ENCODE peak calls at places on chromosomes 13 and 19, in six cellular contexts. C, T, P, O, X and G are unnamed samples.

GRCh38 chr13:114225610-114226009 is 9.1 kb upstream of the CDC16 start:
- DNase-seq in C (no peak), T (no peak), P (no peak), O (peak), X (no peak), G (no peak)

GRCh38 chr19:5125797-5126497 is 157.0 kb downstream of the KDM4B start:
- DNase-seq in C (no peak), T (no peak), P (no peak), O (no peak), X (no peak), G (no peak)

GRCh38 chr13:107976628-107977027 is 238.7 kb downstream of the LIG4 start:
- DNase-seq in C (no peak), T (no peak), P (no peak), O (no peak), X (no peak), G (no peak)

GRCh38 chr13:91399189-91400093 is 1.0 kb downstream of the GPC5 start:
- DNase-seq in C (no peak), T (no peak), P (no peak), O (peak), X (no peak), G (no peak)

GRCh38 chr13:104671901-104672300 is 1605.7 kb upstream of the SLC10A2 start:
- DNase-seq in C (no peak), T (no peak), P (no peak), O (no peak), X (no peak), G (no peak)

GRCh38 chr13:110426745-110427144 is 119.7 kb downstream of the COL4A2 start:
- DNase-seq in C (no peak), T (no peak), P (no peak), O (no peak), X (no peak), G (no peak)

GRCh38 chr13:91313103-91313502 is 34.4 kb upstream of the MIR17HG start:
- DNase-seq in C (no peak), T (peak), P (peak), O (peak), X (no peak), G (peak)

GRCh38 chr13:106513025-106513424 is 22.4 kb downstream of the EFNB2 start:
- DNase-seq in C (no peak), T (peak), P (peak), O (no peak), X (no peak), G (peak)

GRCh38 chr19:27844261-27844660 is 1368.7 kb downstream of the UQCRFS1 start:
- DNase-seq in C (no peak), T (no peak), P (no peak), O (no peak), X (no peak), G (no peak)

GRCh38 chr19:17848598-17849292 is 963 bp upstream of the JAK3 start:
- DNase-seq in C (no peak), T (no peak), P (no peak), O (peak), X (no peak), G (peak)

GRCh38 chr19:30842926-30843325 is 470.7 kb downstream of the ZNF536 start:
- DNase-seq in C (no peak), T (no peak), P (no peak), O (no peak), X (no peak), G (no peak)

GRCh38 chr13:20709782-20710181 is 6.3 kb downstream of the IL17D start:
- DNase-seq in C (no peak), T (no peak), P (no peak), O (no peak), X (no peak), G (peak)

GRCh38 chr19:31532034-31532433 is 182.8 kb upstream of the TSHZ3 start:
- DNase-seq in C (no peak), T (no peak), P (no peak), O (no peak), X (no peak), G (no peak)

GRCh38 chr13:110521296-110521680 is 40.2 kb downstream of the RAB20 start:
- DNase-seq in C (no peak), T (no peak), P (no peak), O (no peak), X (no peak), G (no peak)

GRCh38 chr19:6767081-6767356 is 216 bp downstream of the SH2D3A start:
- DNase-seq in C (no peak), T (peak), P (no peak), O (no peak), X (no peak), G (peak)

GRCh38 chr13:98888222-98888889 is 89.5 kb downstream of the DOCK9 start:
- DNase-seq in C (no peak), T (no peak), P (no peak), O (no peak), X (no peak), G (no peak)

GRCh38 chr13:98890920-98891319 is 86.9 kb downstream of the DOCK9 start:
- DNase-seq in C (no peak), T (no peak), P (no peak), O (no peak), X (no peak), G (no peak)

GRCh38 chr13:98889419-98890079 is 88.3 kb downstream of the DOCK9 start:
- DNase-seq in C (no peak), T (peak), P (no peak), O (no peak), X (no peak), G (no peak)

GRCh38 chr13:98890186-98890585 is 87.7 kb downstream of the DOCK9 start:
- DNase-seq in C (no peak), T (peak), P (peak), O (no peak), X (peak), G (peak)

DNA sequence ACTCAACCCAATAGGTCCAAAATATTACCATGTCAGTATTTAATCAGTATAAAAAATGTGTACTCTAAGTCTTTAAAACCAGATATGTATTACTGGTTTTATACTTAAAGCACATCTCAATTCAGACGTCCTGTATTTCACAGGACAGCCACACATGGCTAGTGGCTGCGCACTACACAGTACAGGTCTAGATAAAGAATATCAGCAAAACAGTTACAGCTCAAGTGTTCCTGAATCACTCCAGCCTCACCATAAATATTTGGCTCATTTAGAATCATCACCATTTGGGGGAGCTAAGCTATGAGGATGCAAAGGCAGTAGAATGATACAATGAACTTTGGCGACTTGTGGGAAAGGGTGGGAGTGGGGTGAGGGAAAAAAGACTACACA is 89.0 kb downstream of the DOCK9 start:
- DNase-seq in C (no peak), T (no peak), P (no peak), O (no peak), X (no peak), G (no peak)
- TF ChIP-seq CTCF in C (no peak), T (no peak), P (no peak), O (no peak), X (no peak), G (no peak)

GRCh38 chr13:84844473-84844872 is 954.7 kb downstream of the SLITRK6 start:
- DNase-seq in C (no peak), T (peak), P (no peak), O (peak), X (no peak), G (peak)
- TF ChIP-seq CTCF in C (peak), T (peak), P (no peak), O (peak), X (peak), G (peak)

GRCh38 chr19:11982526-11982925 is 17.7 kb downstream of the ZNF763 start:
- DNase-seq in C (no peak), T (peak), P (peak), O (no peak), X (no peak), G (no peak)

GRCh38 chr19:11987405-11988231 is 22.8 kb downstream of the ZNF763 start:
- DNase-seq in C (peak), T (peak), P (peak), O (peak), X (peak), G (peak)

GRCh38 chr19:11989112-11989456 is 24.2 kb downstream of the ZNF763 start:
- DNase-seq in C (no peak), T (no peak), P (no peak), O (no peak), X (no peak), G (no peak)

GRCh38 chr19:11986754-11987153 is 21.9 kb downstream of the ZNF763 start:
- DNase-seq in C (no peak), T (no peak), P (no peak), O (no peak), X (no peak), G (no peak)

DNA sequence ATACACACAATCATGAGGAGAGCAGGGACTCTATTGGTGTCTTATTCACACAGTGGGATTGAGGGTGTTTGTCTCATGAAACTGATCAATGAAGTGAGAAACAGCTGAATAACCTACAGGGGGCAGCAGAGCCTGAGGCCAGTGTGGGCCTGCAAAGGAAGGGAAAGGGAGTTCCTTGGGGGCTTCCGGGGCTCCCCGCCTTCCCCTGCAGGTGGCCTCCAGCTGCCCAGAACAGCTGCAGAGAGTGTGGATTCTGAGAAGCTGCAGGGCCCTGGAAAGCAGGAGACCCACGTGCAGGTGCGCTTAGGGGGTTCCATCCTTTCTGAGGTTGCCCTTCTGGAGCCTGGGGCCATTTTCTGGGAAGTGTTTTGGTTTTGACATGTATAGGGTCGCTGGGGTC is 20.1 kb downstream of the ZNF763 start:
- DNase-seq in C (no peak), T (no peak), P (no peak), O (peak), X (no peak), G (no peak)
- TF ChIP-seq CTCF in C (no peak), T (no peak), P (peak), O (no peak), X (peak), G (no peak)

DNA sequence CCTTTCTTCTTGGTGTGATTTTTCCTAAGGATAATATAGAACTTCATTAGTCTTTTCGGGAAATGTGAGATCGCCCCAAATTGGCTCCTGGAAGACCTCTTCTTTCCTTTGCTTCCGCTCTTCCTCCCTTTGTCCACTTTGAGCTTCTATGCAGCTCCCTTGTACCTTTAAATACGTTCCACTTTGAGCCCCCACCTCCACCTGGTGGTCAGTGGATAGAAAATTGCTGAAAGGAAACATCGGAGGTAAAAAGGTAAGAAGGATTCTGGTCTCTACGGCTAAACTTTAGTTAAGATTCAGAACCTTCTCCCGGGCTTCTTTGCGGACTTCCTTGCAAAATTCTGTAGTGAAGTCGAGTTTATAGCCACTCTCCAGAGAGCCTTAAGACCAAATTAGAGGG is 55.0 kb upstream of the TM9SF2 start:
- DNase-seq in C (no peak), T (no peak), P (no peak), O (no peak), X (no peak), G (peak)
- TF ChIP-seq CTCF in C (peak), T (no peak), P (no peak), O (peak), X (no peak), G (no peak)

GRCh38 chr13:78604782-78605611 is 1.6 kb upstream of the POU4F1 start:
- DNase-seq in C (no peak), T (peak), P (no peak), O (peak), X (no peak), G (no peak)
- TF ChIP-seq CTCF in C (peak), T (peak), P (no peak), O (peak), X (no peak), G (no peak)

GRCh38 chr19:12629215-12629614 is 18.5 kb downstream of the ZNF791 start:
- DNase-seq in C (no peak), T (no peak), P (no peak), O (no peak), X (no peak), G (no peak)

GRCh38 chr19:12628040-12629022 is 17.6 kb downstream of the ZNF791 start:
- DNase-seq in C (no peak), T (peak), P (peak), O (no peak), X (no peak), G (peak)

GRCh38 chr19:12623361-12624031 is 12.8 kb downstream of the ZNF791 start:
- DNase-seq in C (no peak), T (no peak), P (no peak), O (no peak), X (no peak), G (no peak)

GRCh38 chr19:12626958-12627357 is 16.2 kb downstream of the ZNF791 start:
- DNase-seq in C (no peak), T (no peak), P (no peak), O (no peak), X (no peak), G (no peak)
- TF ChIP-seq CTCF in C (no peak), T (no peak), P (no peak), O (no peak), X (no peak), G (no peak)

DNA sequence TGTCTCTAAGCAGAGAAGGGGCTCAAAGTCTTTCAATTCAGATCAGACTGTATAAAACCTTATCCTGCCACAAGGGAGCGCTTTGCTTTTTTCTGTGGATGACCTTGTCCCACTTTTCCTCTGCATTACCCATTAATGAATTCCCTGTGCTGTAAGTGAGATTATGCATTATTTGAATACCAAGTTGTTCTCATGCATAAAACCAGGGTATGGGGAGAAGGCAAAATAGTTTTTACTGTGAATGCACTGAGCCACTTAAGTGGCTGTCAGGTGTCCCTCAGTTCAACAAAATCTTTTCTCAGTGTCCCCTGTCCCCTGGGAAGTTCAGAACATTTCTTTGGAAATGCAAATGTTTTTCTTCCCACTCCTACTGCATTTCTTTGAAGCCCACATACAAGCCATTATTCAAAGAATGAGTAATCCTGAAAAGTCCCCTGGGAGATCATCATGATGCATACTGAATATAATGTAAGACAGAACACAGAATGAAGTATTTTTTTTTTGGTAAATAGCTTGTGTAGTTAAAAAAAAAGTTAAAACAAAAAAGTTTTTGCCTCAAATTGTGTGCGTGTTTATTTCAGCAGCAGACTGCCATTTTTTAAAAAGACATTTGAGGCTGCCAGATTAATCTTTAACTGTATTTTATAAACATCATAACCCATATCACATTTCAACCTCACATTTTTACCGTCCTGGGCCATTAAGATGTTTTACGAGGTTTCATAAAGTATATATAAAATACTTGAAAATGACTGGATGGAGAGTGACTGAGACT is 506.7 kb upstream of the PCDH9 start:
- DNase-seq in C (peak), T (peak), P (peak), O (peak), X (no peak), G (peak)
- TF ChIP-seq CTCF in C (peak), T (peak), P (no peak), O (peak), X (no peak), G (peak)

GRCh38 chr13:112842343-112842856 is 126.6 kb upstream of the MCF2L start:
- DNase-seq in C (no peak), T (no peak), P (peak), O (no peak), X (no peak), G (no peak)
- TF ChIP-seq CTCF in C (no peak), T (no peak), P (no peak), O (no peak), X (no peak), G (no peak)

GRCh38 chr13:30112602-30113435 is 194.5 kb downstream of the KATNAL1 start:
- DNase-seq in C (peak), T (peak), P (peak), O (peak), X (peak), G (peak)
- TF ChIP-seq CTCF in C (peak), T (peak), P (peak), O (peak), X (peak), G (peak)